ENCODE peak calls at places on chromosomes 13 and 19, in five cellular contexts. One of them, this sample, is unnamed.

GRCh38 chr19:39045506-39045905 is 13.2 kb upstream of the FBXO27 start:
- DNase-seq in GF-D8: no peak
- DNase-seq in lung microvascular endothelial cell: no peak
- DNase-seq in SW 1271: no peak
- DNase-seq in T-cell: no peak
- DNase-seq in this sample: no peak

GRCh38 chr19:47369923-47370625 is 21.0 kb downstream of the DHX34 start:
- DNase-seq in GF-D8: peak
- DNase-seq in lung microvascular endothelial cell: peak
- DNase-seq in SW 1271: no peak
- DNase-seq in T-cell: no peak
- DNase-seq in this sample: no peak

GRCh38 chr19:38417544-38418506 is 8.2 kb downstream of the RASGRP4 start:
- DNase-seq in GF-D8: peak
- DNase-seq in lung microvascular endothelial cell: no peak
- DNase-seq in SW 1271: no peak
- DNase-seq in T-cell: no peak
- DNase-seq in this sample: peak

GRCh38 chr13:44136693-44137268 is 236.8 kb upstream of the SERP2 start:
- DNase-seq in GF-D8: no peak
- DNase-seq in lung microvascular endothelial cell: no peak
- DNase-seq in SW 1271: no peak
- DNase-seq in T-cell: no peak
- DNase-seq in this sample: no peak

GRCh38 chr19:39405930-39406655 is 554 bp upstream of the ZFP36 start:
- DNase-seq in GF-D8: no peak
- DNase-seq in lung microvascular endothelial cell: no peak
- DNase-seq in SW 1271: peak
- DNase-seq in T-cell: peak
- DNase-seq in this sample: peak

GRCh38 chr19:34051255-34051654 is 121.0 kb upstream of the LSM14A start:
- DNase-seq in GF-D8: no peak
- DNase-seq in lung microvascular endothelial cell: no peak
- DNase-seq in SW 1271: no peak
- DNase-seq in T-cell: no peak
- DNase-seq in this sample: no peak

GRCh38 chr19:44648536-44649370 is 5.0 kb downstream of the PVR start:
- DNase-seq in GF-D8: no peak
- DNase-seq in lung microvascular endothelial cell: peak
- DNase-seq in SW 1271: no peak
- DNase-seq in T-cell: no peak
- DNase-seq in this sample: no peak

GRCh38 chr19:23528376-23528775 is 133.1 kb upstream of the ZNF91 start:
- DNase-seq in GF-D8: no peak
- DNase-seq in lung microvascular endothelial cell: no peak
- DNase-seq in SW 1271: no peak
- DNase-seq in T-cell: no peak
- DNase-seq in this sample: no peak

GRCh38 chr13:64239372-64239771 is 2823.7 kb upstream of the PCDH20 start:
- DNase-seq in GF-D8: no peak
- DNase-seq in lung microvascular endothelial cell: no peak
- DNase-seq in SW 1271: peak
- DNase-seq in T-cell: no peak
- DNase-seq in this sample: no peak

GRCh38 chr19:1863638-1864479 is 480 bp upstream of the KLF16 start:
- DNase-seq in GF-D8: peak
- DNase-seq in lung microvascular endothelial cell: peak
- DNase-seq in SW 1271: peak
- DNase-seq in T-cell: peak
- DNase-seq in this sample: peak

GRCh38 chr13:101841687-101842086 is 389.2 kb downstream of the ITGBL1 start:
- DNase-seq in GF-D8: no peak
- DNase-seq in lung microvascular endothelial cell: no peak
- DNase-seq in SW 1271: no peak
- DNase-seq in T-cell: no peak
- DNase-seq in this sample: no peak

GRCh38 chr13:45564108-45564507 is 51.4 kb downstream of the ERICH6B start:
- DNase-seq in GF-D8: no peak
- DNase-seq in lung microvascular endothelial cell: peak
- DNase-seq in SW 1271: no peak
- DNase-seq in T-cell: no peak
- DNase-seq in this sample: peak

GRCh38 chr19:16040642-16041041 is 35.7 kb upstream of the TPM4 start:
- DNase-seq in GF-D8: no peak
- DNase-seq in lung microvascular endothelial cell: peak
- DNase-seq in SW 1271: no peak
- DNase-seq in T-cell: no peak
- DNase-seq in this sample: no peak

GRCh38 chr19:13164370-13165090 is 14.3 kb downstream of the IER2 start:
- DNase-seq in GF-D8: peak
- DNase-seq in lung microvascular endothelial cell: peak
- DNase-seq in SW 1271: peak
- DNase-seq in T-cell: no peak
- DNase-seq in this sample: peak

GRCh38 chr19:36046443-36047050 is 7.5 kb downstream of the THAP8 start:
- DNase-seq in GF-D8: no peak
- DNase-seq in lung microvascular endothelial cell: no peak
- DNase-seq in SW 1271: no peak
- DNase-seq in T-cell: no peak
- DNase-seq in this sample: peak

GRCh38 chr13:110664673-110665072 is 41.2 kb downstream of the CARS2 start:
- DNase-seq in GF-D8: no peak
- DNase-seq in lung microvascular endothelial cell: no peak
- DNase-seq in SW 1271: no peak
- DNase-seq in T-cell: no peak
- DNase-seq in this sample: no peak

GRCh38 chr13:30157616-30157993 is 149.7 kb downstream of the KATNAL1 start:
- DNase-seq in GF-D8: no peak
- DNase-seq in lung microvascular endothelial cell: no peak
- DNase-seq in SW 1271: no peak
- DNase-seq in T-cell: no peak
- DNase-seq in this sample: no peak

GRCh38 chr19:45528744-45529453 is 21.6 kb downstream of the VASP start:
- DNase-seq in GF-D8: no peak
- DNase-seq in lung microvascular endothelial cell: no peak
- DNase-seq in SW 1271: no peak
- DNase-seq in T-cell: no peak
- DNase-seq in this sample: no peak

This sample was measured in pons.